ENCODE peak calls at places on chromosome 14, in eight cellular contexts. Q is epithelial cell of esophagus, V is IMR-90, N is RWPE2, M is thoracic aorta, Z is MM.1S, Y is GM12865, H is esophagus muscularis mucosa. O is an unnamed sample.

GRCh38 chr14:53378142-53378541 is 225.0 kb upstream of the DDHD1 start:
- DNase-seq in V (no peak), Y (no peak), N (no peak), M (no peak), H (no peak), Q (no peak), Z (no peak), O (no peak)

GRCh38 chr14:92922883-92923743 is at the start of gene CHGA:
- DNase-seq in V (peak), H (no peak), N (peak), Y (peak), Z (no peak), M (no peak), Q (peak), O (no peak)

GRCh38 chr14:26855051-26855753 is 257.4 kb upstream of the NOVA1 start:
- DNase-seq in Y (no peak), Z (no peak), M (no peak), Q (no peak), V (no peak), N (no peak), H (no peak), O (no peak)

GRCh38 chr14:20499108-20499507 is 6.2 kb upstream of the RNASE10 start:
- DNase-seq in Q (no peak), V (no peak), M (no peak), Z (no peak), Y (peak), H (no peak), N (no peak), O (no peak)

GRCh38 chr14:63287661-63288483 is 30.9 kb downstream of the GPHB5 start:
- DNase-seq in V (peak), M (no peak), H (no peak), Y (no peak), N (no peak), Q (peak), Z (no peak), O (no peak)

GRCh38 chr14:99754141-99755067 is 38.8 kb upstream of the EML1 start:
- DNase-seq in N (peak), V (no peak), Z (no peak), Q (peak), M (no peak), H (no peak), Y (no peak), O (no peak)

GRCh38 chr14:91372680-91373495 is 44.7 kb downstream of the CCDC88C start:
- DNase-seq in N (no peak), V (no peak), M (no peak), H (no peak), Q (no peak), Z (peak), Y (peak), O (no peak)

GRCh38 chr14:74085828-74086227 is 1.1 kb downstream of the LIN52 start:
- DNase-seq in N (no peak), M (no peak), V (no peak), H (no peak), Q (no peak), Z (peak), Y (peak), O (peak)

GRCh38 chr14:77603654-77604270 is 12.7 kb downstream of the SPTLC2 start:
- DNase-seq in V (no peak), H (no peak), N (no peak), Q (peak), Y (no peak), Z (no peak), M (no peak), O (no peak)

GRCh38 chr14:74326369-74327152 is 21.7 kb upstream of the VRTN start:
- DNase-seq in Y (no peak), V (no peak), M (no peak), Z (no peak), N (no peak), H (no peak), Q (no peak), O (no peak)

GRCh38 chr14:76006253-76006652 is 20.7 kb downstream of the IFT43 start:
- DNase-seq in M (no peak), V (no peak), H (no peak), Z (no peak), Y (no peak), N (no peak), Q (no peak), O (no peak)

GRCh38 chr14:32469388-32470160 is 140.5 kb downstream of the AKAP6 start:
- DNase-seq in M (no peak), V (peak), Y (peak), H (no peak), N (no peak), Q (peak), Z (peak), O (no peak)

GRCh38 chr14:94066089-94066676 is 14.8 kb downstream of the DDX24 start:
- DNase-seq in V (no peak), N (peak), Y (no peak), H (no peak), Z (no peak), M (no peak), Q (peak), O (no peak)

GRCh38 chr14:102938191-102938590 is 15.7 kb downstream of the AMN start:
- DNase-seq in H (no peak), M (no peak), Z (no peak), N (peak), Y (no peak), Q (no peak), V (no peak), O (no peak)

GRCh38 chr14:101105045-101105444 is 201.5 kb upstream of the RTL1 start:
- DNase-seq in H (peak), Z (no peak), N (no peak), V (no peak), Q (no peak), M (no peak), Y (no peak), O (no peak)

GRCh38 chr14:32374155-32374554 is 45.1 kb downstream of the AKAP6 start:
- DNase-seq in Z (no peak), H (no peak), M (no peak), Y (no peak), N (no peak), V (no peak), Q (peak), O (no peak)

GRCh38 chr14:99255621-99256482 is 16.1 kb downstream of the BCL11B start:
- DNase-seq in M (no peak), V (no peak), Z (no peak), Q (no peak), N (no peak), H (no peak), Y (no peak), O (no peak)

GRCh38 chr14:51597511-51597920 is 54.2 kb upstream of the FRMD6 start:
- DNase-seq in V (peak), H (no peak), Q (no peak), Y (no peak), Z (no peak), M (no peak), N (no peak), O (no peak)

GRCh38 chr14:72782817-72783216 is 111.1 kb downstream of the DPF3 start:
- DNase-seq in M (no peak), Z (no peak), H (peak), Q (no peak), N (no peak), V (no peak), Y (no peak), O (no peak)

DNA sequence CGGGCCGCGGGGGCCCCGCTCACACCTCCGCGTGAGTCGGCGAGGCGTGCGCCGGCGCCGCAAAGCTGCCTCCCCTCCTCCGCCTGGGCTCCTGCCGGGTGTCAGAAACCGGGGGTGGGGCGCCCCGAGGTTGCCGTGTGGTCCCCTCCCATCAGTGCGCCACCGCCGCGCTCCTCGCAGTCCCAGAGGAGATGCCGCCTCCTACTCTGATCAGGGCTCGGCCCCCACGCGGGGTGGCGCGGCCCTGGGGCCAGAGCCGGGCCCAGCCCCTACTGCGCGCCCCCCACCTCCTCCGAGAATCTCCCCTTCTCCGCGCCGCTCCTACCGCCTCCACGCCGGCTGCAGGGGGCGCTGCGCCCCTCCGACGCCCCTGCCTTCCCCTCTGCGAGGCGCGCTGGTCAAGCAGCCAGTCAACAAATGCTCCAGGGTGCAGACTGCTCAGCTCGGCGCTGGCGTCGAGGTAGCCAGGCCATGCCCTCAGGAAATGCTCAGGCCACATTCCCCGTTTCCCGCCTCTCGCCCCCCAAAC is 467 bp upstream of the JAG2 start:
- DNase-seq in Y (peak), H (no peak), N (no peak), Q (peak), M (no peak), V (no peak), Z (no peak), O (no peak)
- TF ChIP-seq CTCF in Y (peak), H (peak), N (peak), Q (peak), M (no peak), V (peak), Z (peak), O (peak)

GRCh38 chr14:34692348-34692747 is 22.0 kb downstream of the CFL2 start:
- DNase-seq in Z (no peak), H (no peak), Y (no peak), N (no peak), M (no peak), Q (no peak), V (no peak), O (no peak)

GRCh38 chr14:34693228-34693939 is 21.0 kb downstream of the CFL2 start:
- DNase-seq in M (no peak), H (no peak), Q (peak), N (peak), Y (no peak), Z (no peak), V (no peak), O (no peak)

GRCh38 chr14:34688470-34689206 is 25.8 kb downstream of the CFL2 start:
- DNase-seq in V (no peak), H (no peak), Q (no peak), N (no peak), Y (no peak), Z (no peak), M (no peak), O (no peak)

GRCh38 chr14:34691173-34691572 is 23.2 kb downstream of the CFL2 start:
- DNase-seq in M (no peak), Y (no peak), H (no peak), N (no peak), Q (no peak), V (no peak), Z (no peak), O (no peak)

DNA sequence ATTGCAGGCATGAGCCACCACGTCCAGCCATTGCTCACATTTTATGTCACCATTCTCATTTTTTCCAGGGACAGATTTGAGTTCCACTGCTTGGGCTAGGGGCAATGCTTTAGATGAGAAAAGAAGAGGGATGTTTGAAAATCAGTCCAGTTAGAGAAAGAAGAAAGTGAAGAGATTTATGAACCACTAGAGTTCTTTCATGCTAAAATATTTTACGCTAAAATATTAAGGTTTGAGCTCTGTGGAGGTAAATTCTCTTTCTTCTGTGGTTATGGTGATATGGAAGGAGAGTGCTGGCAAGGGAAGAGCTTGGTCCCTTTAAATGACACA is 21.5 kb downstream of the CFL2 start:
- DNase-seq in V (no peak), Z (no peak), Y (no peak), Q (no peak), N (no peak), M (no peak), H (no peak), O (no peak)
- H3K4me3 ChIP-seq in V (no peak), Z (no peak), Y (no peak), Q (peak), N (no peak), M (peak), H (peak), O (no peak)

GRCh38 chr14:65286443-65286842 is 126.1 kb upstream of the FUT8 start:
- DNase-seq in M (no peak), Y (peak), Z (peak), Q (no peak), N (no peak), H (no peak), V (no peak), O (no peak)
- TF ChIP-seq CTCF in M (no peak), Y (peak), Z (peak), Q (no peak), N (peak), H (no peak), V (no peak), O (peak)

GRCh38 chr14:21999400-21999799 is 325.8 kb upstream of the OR4E1 start:
- DNase-seq in Q (peak), N (no peak), M (no peak), V (no peak), Z (no peak), H (no peak), Y (no peak), O (no peak)
- H3K4me3 ChIP-seq in Q (no peak), N (no peak), M (no peak), V (no peak), Z (no peak), H (no peak), Y (no peak), O (no peak)

GRCh38 chr14:68656452-68656851 is 136.4 kb downstream of the ZFP36L1 start:
- DNase-seq in V (no peak), N (no peak), H (no peak), Y (no peak), M (no peak), Q (no peak), Z (no peak), O (no peak)

GRCh38 chr14:68657300-68658028 is 135.4 kb downstream of the ZFP36L1 start:
- DNase-seq in V (no peak), H (no peak), M (no peak), Z (no peak), Q (no peak), Y (no peak), N (no peak), O (no peak)

GRCh38 chr14:68655021-68655811 is 137.7 kb downstream of the ZFP36L1 start:
- DNase-seq in N (no peak), H (no peak), Z (no peak), M (no peak), V (peak), Q (no peak), Y (no peak), O (no peak)

GRCh38 chr14:68654471-68654941 is 138.4 kb downstream of the ZFP36L1 start:
- DNase-seq in Q (no peak), V (no peak), N (no peak), M (no peak), Y (no peak), H (no peak), Z (no peak), O (no peak)

GRCh38 chr14:68655961-68656360 is 136.9 kb downstream of the ZFP36L1 start:
- DNase-seq in Z (no peak), H (no peak), N (no peak), Q (no peak), Y (peak), M (no peak), V (no peak), O (no peak)
- TF ChIP-seq CTCF in Z (no peak), H (peak), N (peak), Q (peak), Y (peak), M (no peak), V (no peak), O (no peak)